ENCODE peak calls at places on chromosomes 6 and 20, in eight cellular contexts. M is upper lobe of left lung, Z is breast epithelium, J is body of pancreas, H is A549, P is testis, E is K562, B is adrenal gland. Y is an unnamed sample.

GRCh38 chr20:50380697-50381040 is 129.5 kb upstream of the PTPN1 start:
- DNase-seq in M (no peak), Z (no peak), J (peak; percentile 69), H (peak; percentile 68), P (peak; percentile 63), E (no peak), B (no peak), Y (peak; percentile 71)

GRCh38 chr6:48423640-48424365 is 312.8 kb upstream of the PTCHD4 start:
- DNase-seq in M (no peak), Z (no peak), J (no peak), H (no peak), P (no peak), E (no peak), B (no peak), Y (no peak)

GRCh38 chr6:156513504-156513903 is 263.7 kb upstream of the ARID1B start:
- DNase-seq in M (no peak), Z (no peak), J (no peak), H (no peak), P (no peak), E (no peak), B (no peak), Y (no peak)

GRCh38 chr20:44785768-44786167 is 24.6 kb downstream of the RIMS4 start:
- DNase-seq in M (no peak), Z (no peak), J (no peak), H (peak; percentile 39), P (peak; percentile 68), E (no peak), B (no peak), Y (no peak)

GRCh38 chr20:23484081-23484480 is 6.8 kb upstream of the CST8 start:
- DNase-seq in M (no peak), Z (no peak), J (no peak), H (no peak), P (no peak), E (no peak), B (no peak), Y (no peak)

GRCh38 chr6:22940571-22941290 is 371.4 kb downstream of the HDGFL1 start:
- DNase-seq in M (no peak), Z (no peak), J (no peak), H (no peak), P (no peak), E (no peak), B (no peak), Y (no peak)

GRCh38 chr20:830011-830521 is 3.4 kb upstream of the FAM110A start:
- DNase-seq in M (peak; percentile 25), Z (no peak), J (no peak), H (no peak), P (no peak), E (no peak), B (no peak), Y (no peak)

GRCh38 chr6:139376604-139377218 is 2.3 kb upstream of the CITED2 start:
- DNase-seq in M (peak; percentile 79), Z (peak; percentile 91), J (peak; percentile 92), H (peak; percentile 44), P (peak; percentile 73), E (peak; percentile 22), B (peak; percentile 83), Y (peak; percentile 82)

GRCh38 chr6:160139420-160139851 is 17.8 kb downstream of the SLC22A1 start:
- DNase-seq in M (no peak), Z (no peak), J (no peak), H (peak; percentile 62), P (no peak), E (no peak), B (no peak), Y (peak; percentile 54)

GRCh38 chr6:88780714-88781389 is 182.6 kb downstream of the RNGTT start:
- DNase-seq in M (peak; percentile 29), Z (no peak), J (peak; percentile 15), H (peak; percentile 61), P (peak; percentile 26), E (peak; percentile 46), B (peak; percentile 48), Y (no peak)

GRCh38 chr6:44431118-44431725 is 43.7 kb downstream of the CDC5L start:
- DNase-seq in M (no peak), Z (no peak), J (peak; percentile 57), H (peak; percentile 46), P (peak; percentile 65), E (peak; percentile 55), B (peak; percentile 50), Y (no peak)

GRCh38 chr6:21354805-21355238 is 238.7 kb upstream of the SOX4 start:
- DNase-seq in M (no peak), Z (peak; percentile 42), J (no peak), H (no peak), P (no peak), E (no peak), B (no peak), Y (no peak)

GRCh38 chr6:32819729-32820128 is 2.9 kb upstream of the HLA-DOB start:
- DNase-seq in M (no peak), Z (peak; percentile 70), J (no peak), H (peak; percentile 43), P (no peak), E (no peak), B (no peak), Y (no peak)

GRCh38 chr6:7720346-7720745 is 5.6 kb upstream of the BMP6 start:
- DNase-seq in M (no peak), Z (no peak), J (no peak), H (no peak), P (no peak), E (no peak), B (no peak), Y (no peak)

GRCh38 chr20:8152183-8152582 is 20.1 kb downstream of the PLCB1 start:
- DNase-seq in M (no peak), Z (no peak), J (no peak), H (no peak), P (no peak), E (no peak), B (peak; percentile 56), Y (no peak)

GRCh38 chr6:13454286-13455221 is 32.8 kb downstream of the GFOD1 start:
- DNase-seq in M (peak; percentile 65), Z (peak; percentile 50), J (no peak), H (no peak), P (peak; percentile 27), E (no peak), B (no peak), Y (no peak)

GRCh38 chr20:33788351-33789049 is 22.6 kb upstream of the CHMP4B start:
- DNase-seq in M (no peak), Z (peak; percentile 46), J (no peak), H (no peak), P (no peak), E (no peak), B (no peak), Y (no peak)

GRCh38 chr20:7770578-7770977 is 169.7 kb downstream of the HAO1 start:
- DNase-seq in M (no peak), Z (no peak), J (no peak), H (no peak), P (no peak), E (no peak), B (no peak), Y (no peak)

GRCh38 chr6:31383149-31383548 is 20.2 kb upstream of the MICA start:
- DNase-seq in M (no peak), Z (no peak), J (no peak), H (no peak), P (no peak), E (no peak), B (no peak), Y (no peak)

GRCh38 chr20:43662943-43663655 is 3.8 kb upstream of the MYBL2 start:
- DNase-seq in M (no peak), Z (no peak), J (no peak), H (peak; percentile 16), P (no peak), E (no peak), B (no peak), Y (no peak)

GRCh38 chr20:2578430-2579192 is 42.2 kb downstream of the TMC2 start:
- DNase-seq in M (peak; percentile 29), Z (no peak), J (peak; percentile 41), H (no peak), P (peak; percentile 22), E (peak; percentile 27), B (no peak), Y (no peak)

GRCh38 chr20:64138276-64138815 is 25.9 kb upstream of the MYT1 start:
- DNase-seq in M (peak; percentile 10), Z (no peak), J (no peak), H (no peak), P (no peak), E (no peak), B (no peak), Y (no peak)

GRCh38 chr6:153553627-153554026 is 422.5 kb upstream of the RGS17 start:
- DNase-seq in M (no peak), Z (no peak), J (no peak), H (peak; percentile 2), P (peak; percentile 32), E (no peak), B (no peak), Y (no peak)

GRCh38 chr20:19757487-19757972 is 528 bp upstream of the RIN2 start:
- DNase-seq in M (peak; percentile 85), Z (peak; percentile 74), J (peak; percentile 83), H (peak; percentile 58), P (peak; percentile 83), E (no peak), B (peak; percentile 76), Y (peak; percentile 87)

GRCh38 chr20:19758888-19759331 is 852 bp downstream of the RIN2 start:
- DNase-seq in M (peak; percentile 87), Z (peak; percentile 32), J (peak; percentile 62), H (peak; percentile 56), P (peak; percentile 37), E (no peak), B (peak; percentile 42), Y (peak; percentile 70)

GRCh38 chr20:19760371-19760721 is 2.3 kb downstream of the RIN2 start:
- DNase-seq in M (no peak), Z (no peak), J (no peak), H (no peak), P (no peak), E (no peak), B (no peak), Y (no peak)

GRCh38 chr20:19756756-19757486 is 1.1 kb upstream of the RIN2 start:
- DNase-seq in M (no peak), Z (no peak), J (peak; percentile 47), H (no peak), P (no peak), E (no peak), B (no peak), Y (no peak)

GRCh38 chr20:19757973-19758887 is at the start of gene RIN2:
- DNase-seq in M (peak; percentile 96), Z (peak; percentile 89), J (peak; percentile 92), H (peak; percentile 96), P (peak; percentile 87), E (no peak), B (peak; percentile 86), Y (peak; percentile 91)
- TF ChIP-seq POLR2A in M (no peak), Z (peak; percentile 49), J (peak; percentile 53), H (peak; percentile 47), P (no peak), E (no peak), B (no peak), Y (peak; percentile 38)

GRCh38 chr6:137625808-137626207 is 131.6 kb upstream of the OLIG3 start:
- DNase-seq in M (no peak), Z (no peak), J (no peak), H (no peak), P (no peak), E (peak; percentile 16), B (no peak), Y (no peak)
- TF ChIP-seq CTCF in M (no peak), Z (no peak), J (no peak), H (no peak), P (no peak), E (peak; percentile 36), B (no peak), Y (no peak)

GRCh38 chr6:111792914-111793700 is 80.1 kb downstream of the FYN start:
- DNase-seq in M (no peak), Z (no peak), J (no peak), H (no peak), P (no peak), E (no peak), B (no peak), Y (no peak)
- H3K27ac ChIP-seq in M (no peak overlapping the region), Z (peak overlapping the region; percentile 44), J (no peak overlapping the region), H (no peak overlapping the region), P (no peak overlapping the region), E (peak overlapping the region; percentile 37), B (no peak overlapping the region), Y (no peak overlapping the region)

GRCh38 chr6:154995241-154996162 is at the start of gene TIAM2:
- DNase-seq in M (no peak), Z (no peak), J (peak; percentile 16), H (peak; percentile 13), P (peak; percentile 30), E (no peak), B (peak; percentile 32), Y (no peak)
- TF ChIP-seq POLR2A in M (no peak), Z (no peak), J (no peak), H (peak; percentile 14), P (no peak), E (no peak), B (peak; percentile 12), Y (no peak)

Y was measured in right lobe of liver.